ENCODE peak calls at places on chromosomes 3 and 15, in four cellular contexts. M is stimulated activated effector memory CD8-positive, alpha-beta T cell treated with anti-CD3 and anti-CD28 coated beads, Interleukin-12 subunit alpha, Interleukin-12 subunit beta, amount 100 ng/mL, for 72 hours; Z is RWPE1; Q is cardiac muscle cell. J is an unnamed sample.

GRCh38 chr15:65450556-65450955 is 27.8 kb upstream of the IGDCC4 start:
- DNase-seq in M (no peak), Z (no peak), Q (no peak), J (no peak)

GRCh38 chr3:58629629-58630028 is 36.9 kb downstream of the FAM3D start:
- DNase-seq in Q (no peak), M (no peak), Z (no peak), J (no peak)

GRCh38 chr15:31342781-31343626 is 16.4 kb downstream of the KLF13 start:
- DNase-seq in Z (no peak), M (no peak), Q (no peak), J (no peak)

GRCh38 chr15:91067026-91067425 is 33.0 kb upstream of the SV2B start:
- DNase-seq in Q (no peak), Z (peak), M (no peak), J (no peak)

GRCh38 chr3:71432044-71432970 is 151.2 kb downstream of the FOXP1 start:
- DNase-seq in Z (no peak), Q (no peak), M (no peak), J (no peak)

GRCh38 chr3:56862352-56863062 is 60.8 kb upstream of the ARHGEF3 start:
- DNase-seq in Q (peak), Z (peak), M (peak), J (peak)

GRCh38 chr3:34363871-34364270 is 565.4 kb downstream of the PDCD6IP start:
- DNase-seq in Z (no peak), Q (no peak), M (no peak), J (no peak)

GRCh38 chr15:41904487-41905359 is 10.9 kb upstream of the SPTBN5 start:
- DNase-seq in Q (peak), M (peak), Z (peak), J (peak)

GRCh38 chr15:70611286-70611685 is 152.1 kb downstream of the UACA start:
- DNase-seq in Q (no peak), Z (no peak), M (no peak), J (no peak)

GRCh38 chr3:46059432-46059831 is 32.1 kb upstream of the XCR1 start:
- DNase-seq in Z (no peak), Q (no peak), M (no peak), J (no peak)

GRCh38 chr3:196287066-196287404 is 491 bp downstream of the PCYT1A start:
- DNase-seq in Z (peak), Q (peak), M (no peak), J (peak)

GRCh38 chr3:123448503-123449091 is at the start of gene ADCY5:
- DNase-seq in Z (no peak), M (peak), Q (no peak), J (peak)

GRCh38 chr15:43529141-43529540 is 11.7 kb downstream of the MAP1A start:
- DNase-seq in M (no peak), Z (no peak), Q (no peak), J (no peak)

GRCh38 chr3:100782906-100783305 is 73.6 kb downstream of the TFG start:
- DNase-seq in Q (peak), Z (no peak), M (no peak), J (no peak)

GRCh38 chr15:74787251-74788041 is 5.6 kb downstream of the CSK start:
- DNase-seq in Q (peak), M (peak), Z (no peak), J (peak)

GRCh38 chr15:43881944-43882343 is 55.1 kb downstream of the WDR76 start:
- DNase-seq in Q (peak), M (no peak), Z (no peak), J (no peak)

GRCh38 chr3:31423522-31423921 is 109.2 kb upstream of the STT3B start:
- DNase-seq in Q (no peak), M (no peak), Z (no peak), J (peak)

GRCh38 chr3:32110233-32110760 is 3.9 kb downstream of the GPD1L start:
- DNase-seq in Q (no peak), M (no peak), Z (no peak), J (no peak)

GRCh38 chr3:12350151-12350813 is 61.4 kb downstream of the PPARG start:
- DNase-seq in M (no peak), Z (no peak), Q (peak), J (peak)

GRCh38 chr3:55532806-55533205 is 45.7 kb upstream of the WNT5A start:
- DNase-seq in Q (no peak), M (no peak), Z (no peak), J (no peak)

GRCh38 chr15:36007699-36008098 is 461.7 kb upstream of the DPH6 start:
- DNase-seq in M (no peak), Z (no peak), Q (no peak), J (no peak)

GRCh38 chr3:43505351-43505750 is 116.5 kb downstream of the ANO10 start:
- DNase-seq in M (no peak), Q (no peak), Z (no peak), J (peak)

GRCh38 chr3:176872771-176873209 is 324.5 kb downstream of the TBL1XR1 start:
- DNase-seq in Z (peak), Q (peak), M (peak), J (peak)

GRCh38 chr3:197029511-197030167 is at the start of gene MELTF:
- DNase-seq in M (peak), Q (peak), Z (peak), J (peak)

GRCh38 chr3:11221818-11222217 is 50.4 kb upstream of the ATG7 start:
- DNase-seq in Q (no peak), Z (no peak), M (no peak), J (no peak)

GRCh38 chr3:49158792-49159191 is 7.3 kb downstream of the CCDC71 start:
- DNase-seq in M (no peak), Q (no peak), Z (no peak), J (no peak)

GRCh38 chr3:42683875-42684593 is 1.3 kb upstream of the KLHL40 start:
- DNase-seq in Z (peak), M (no peak), Q (peak), J (peak)

GRCh38 chr3:107599755-107600122 is 77.0 kb downstream of the BBX start:
- DNase-seq in Z (no peak), Q (no peak), M (no peak), J (no peak)

GRCh38 chr3:148727242-148727641 is 29.5 kb downstream of the AGTR1 start:
- DNase-seq in Z (peak), M (no peak), Q (peak), J (no peak)

GRCh38 chr3:54928056-54928770 is at the start of gene LRTM1:
- DNase-seq in M (no peak), Q (no peak), Z (no peak), J (no peak)